ENCODE peak calls at places on chromosomes 5 and 9, in five cellular contexts. One of them, this sample, is unnamed.

GRCh38 chr9:134993996-134994720 is 76.4 kb upstream of the FCN1 start:
- DNase-seq in endothelial cell of umbilical vein: no peak
- DNase-seq in tibial nerve: no peak
- DNase-seq in spleen: peak
- DNase-seq in stomach: no peak
- DNase-seq in this sample: no peak

GRCh38 chr5:136686192-136686872 is 321.0 kb upstream of the TRPC7 start:
- DNase-seq in endothelial cell of umbilical vein: peak
- DNase-seq in spleen: no peak
- DNase-seq in stomach: no peak
- DNase-seq in tibial nerve: no peak
- DNase-seq in this sample: peak

GRCh38 chr5:77129386-77129785 is 42.3 kb upstream of the ZBED3 start:
- DNase-seq in tibial nerve: no peak
- DNase-seq in spleen: no peak
- DNase-seq in endothelial cell of umbilical vein: peak
- DNase-seq in stomach: no peak
- DNase-seq in this sample: peak

GRCh38 chr5:118705931-118706330 is 282.4 kb downstream of the DTWD2 start:
- DNase-seq in endothelial cell of umbilical vein: no peak
- DNase-seq in tibial nerve: no peak
- DNase-seq in spleen: no peak
- DNase-seq in stomach: no peak
- DNase-seq in this sample: no peak

GRCh38 chr9:19186240-19186639 is 44.3 kb upstream of the DENND4C start:
- DNase-seq in endothelial cell of umbilical vein: no peak
- DNase-seq in spleen: no peak
- DNase-seq in stomach: no peak
- DNase-seq in tibial nerve: no peak
- DNase-seq in this sample: no peak

GRCh38 chr9:89379508-89380115 is 61.3 kb downstream of the SECISBP2 start:
- DNase-seq in spleen: peak
- DNase-seq in stomach: no peak
- DNase-seq in endothelial cell of umbilical vein: no peak
- DNase-seq in tibial nerve: no peak
- DNase-seq in this sample: peak

GRCh38 chr5:172186114-172186695 is 1.8 kb downstream of the STK10 start:
- DNase-seq in stomach: no peak
- DNase-seq in tibial nerve: no peak
- DNase-seq in endothelial cell of umbilical vein: no peak
- DNase-seq in spleen: peak
- DNase-seq in this sample: no peak

GRCh38 chr9:5626727-5627634 is 1.9 kb upstream of the RIC1 start:
- DNase-seq in spleen: no peak
- DNase-seq in stomach: no peak
- DNase-seq in endothelial cell of umbilical vein: peak
- DNase-seq in tibial nerve: no peak
- DNase-seq in this sample: peak

GRCh38 chr9:85038824-85039540 is 369.5 kb downstream of the NTRK2 start:
- DNase-seq in tibial nerve: no peak
- DNase-seq in stomach: no peak
- DNase-seq in spleen: no peak
- DNase-seq in endothelial cell of umbilical vein: no peak
- DNase-seq in this sample: no peak

GRCh38 chr9:13221741-13222140 is 57.8 kb downstream of the MPDZ start:
- DNase-seq in endothelial cell of umbilical vein: no peak
- DNase-seq in tibial nerve: no peak
- DNase-seq in spleen: no peak
- DNase-seq in stomach: no peak
- DNase-seq in this sample: no peak

GRCh38 chr5:132012385-132013005 is 1.0 kb upstream of the ACSL6 start:
- DNase-seq in stomach: peak
- DNase-seq in tibial nerve: no peak
- DNase-seq in endothelial cell of umbilical vein: peak
- DNase-seq in spleen: peak
- DNase-seq in this sample: peak

GRCh38 chr5:134560698-134561097 is 35.2 kb downstream of the JADE2 start:
- DNase-seq in stomach: no peak
- DNase-seq in spleen: no peak
- DNase-seq in tibial nerve: no peak
- DNase-seq in endothelial cell of umbilical vein: no peak
- DNase-seq in this sample: no peak

GRCh38 chr5:68757813-68758212 is 336.0 kb upstream of the SLC30A5 start:
- DNase-seq in spleen: no peak
- DNase-seq in tibial nerve: no peak
- DNase-seq in stomach: no peak
- DNase-seq in endothelial cell of umbilical vein: no peak
- DNase-seq in this sample: no peak

GRCh38 chr5:147616401-147616800 is 106.5 kb upstream of the DPYSL3 start:
- DNase-seq in endothelial cell of umbilical vein: no peak
- DNase-seq in tibial nerve: no peak
- DNase-seq in stomach: no peak
- DNase-seq in spleen: no peak
- DNase-seq in this sample: no peak

GRCh38 chr9:18485691-18486090 is 11.7 kb downstream of the ADAMTSL1 start:
- DNase-seq in tibial nerve: no peak
- DNase-seq in stomach: no peak
- DNase-seq in spleen: no peak
- DNase-seq in endothelial cell of umbilical vein: no peak
- DNase-seq in this sample: no peak

GRCh38 chr9:121616356-121616755 is 35.1 kb upstream of the DAB2IP start:
- DNase-seq in spleen: no peak
- DNase-seq in endothelial cell of umbilical vein: no peak
- DNase-seq in stomach: no peak
- DNase-seq in tibial nerve: no peak
- DNase-seq in this sample: no peak

DNA sequence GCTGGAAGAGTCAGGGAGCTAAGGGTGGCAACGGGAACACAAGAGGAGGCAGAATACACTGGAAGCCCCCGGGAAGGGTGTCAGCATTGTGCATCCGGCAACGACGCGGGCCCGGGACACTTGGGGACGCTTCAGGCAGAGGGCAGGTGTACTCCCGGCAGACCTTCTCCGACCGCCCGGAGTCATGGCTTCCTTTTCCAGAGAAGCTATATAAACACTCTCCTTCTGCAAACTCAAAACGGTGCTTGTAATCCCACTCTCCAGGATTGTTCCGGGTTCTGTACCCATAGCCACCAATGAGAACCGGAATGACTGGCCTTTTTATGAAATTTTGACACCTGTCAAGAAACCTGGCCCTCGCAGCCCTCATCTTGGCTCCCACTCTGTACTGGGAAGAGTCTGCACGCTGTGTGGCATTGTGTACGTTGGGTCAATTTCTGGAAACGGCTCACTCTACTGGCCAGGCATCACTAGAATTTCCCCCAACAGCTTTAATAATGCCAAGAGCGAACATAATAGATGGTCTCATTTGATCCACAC is 462 bp upstream of the MCC start:
- DNase-seq in spleen: no peak
- DNase-seq in stomach: no peak
- DNase-seq in tibial nerve: no peak
- DNase-seq in endothelial cell of umbilical vein: no peak
- DNase-seq in this sample: no peak
- TF ChIP-seq POLR2A in spleen: no peak
- TF ChIP-seq POLR2A in stomach: no peak
- TF ChIP-seq POLR2A in tibial nerve: no peak
- TF ChIP-seq POLR2A in endothelial cell of umbilical vein: no peak
- TF ChIP-seq POLR2A in this sample: no peak

DNA sequence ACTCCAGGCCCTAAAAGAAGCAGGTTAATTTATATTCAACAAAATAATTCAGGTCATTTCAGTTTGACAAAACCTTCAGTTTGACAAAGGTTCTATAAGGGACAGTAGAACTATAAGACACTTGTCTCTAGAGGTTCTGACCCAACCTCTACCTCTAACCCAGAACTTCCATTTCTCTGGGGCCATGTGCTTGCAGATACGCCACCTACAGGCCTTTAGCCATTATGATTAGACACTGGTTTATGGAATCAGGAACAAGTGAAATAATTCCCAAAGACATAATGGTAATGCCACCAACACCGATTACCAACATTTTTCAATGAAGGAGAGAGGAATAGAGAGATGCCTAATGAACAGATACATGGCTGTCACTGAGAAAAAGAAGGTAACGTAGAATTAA is 733.9 kb downstream of the PRELID2 start:
- DNase-seq in tibial nerve: no peak
- DNase-seq in stomach: no peak
- DNase-seq in endothelial cell of umbilical vein: no peak
- DNase-seq in spleen: no peak
- DNase-seq in this sample: peak
- TF ChIP-seq CTCF in tibial nerve: no peak
- TF ChIP-seq CTCF in stomach: no peak
- TF ChIP-seq CTCF in endothelial cell of umbilical vein: no peak
- TF ChIP-seq CTCF in spleen: no peak
- TF ChIP-seq CTCF in this sample: peak

GRCh38 chr5:78586251-78586650 is 62.3 kb downstream of the LHFPL2 start:
- DNase-seq in endothelial cell of umbilical vein: peak
- DNase-seq in spleen: no peak
- DNase-seq in tibial nerve: no peak
- DNase-seq in stomach: no peak
- DNase-seq in this sample: peak
- TF ChIP-seq POLR2A in endothelial cell of umbilical vein: no peak
- TF ChIP-seq POLR2A in spleen: no peak
- TF ChIP-seq POLR2A in tibial nerve: no peak
- TF ChIP-seq POLR2A in stomach: no peak
- TF ChIP-seq POLR2A in this sample: no peak

GRCh38 chr5:138337685-138338410 is at the start of gene FAM53C:
- DNase-seq in stomach: peak
- DNase-seq in endothelial cell of umbilical vein: peak
- DNase-seq in tibial nerve: peak
- DNase-seq in spleen: peak
- DNase-seq in this sample: peak
- TF ChIP-seq CTCF in stomach: no peak
- TF ChIP-seq CTCF in endothelial cell of umbilical vein: no peak
- TF ChIP-seq CTCF in tibial nerve: no peak
- TF ChIP-seq CTCF in spleen: peak
- TF ChIP-seq CTCF in this sample: no peak

GRCh38 chr5:95823738-95824609 is 1.4 kb upstream of the GLRX start:
- DNase-seq in spleen: peak
- DNase-seq in stomach: peak
- DNase-seq in tibial nerve: peak
- DNase-seq in endothelial cell of umbilical vein: peak
- DNase-seq in this sample: peak

GRCh38 chr5:95822038-95822407 is 503 bp downstream of the GLRX start:
- DNase-seq in spleen: peak
- DNase-seq in tibial nerve: no peak
- DNase-seq in stomach: peak
- DNase-seq in endothelial cell of umbilical vein: peak
- DNase-seq in this sample: peak

GRCh38 chr5:95824747-95825146 is 2.2 kb upstream of the GLRX start:
- DNase-seq in spleen: no peak
- DNase-seq in tibial nerve: no peak
- DNase-seq in stomach: no peak
- DNase-seq in endothelial cell of umbilical vein: no peak
- DNase-seq in this sample: no peak

GRCh38 chr5:95822408-95823240 is at the start of gene GLRX:
- DNase-seq in stomach: peak
- DNase-seq in endothelial cell of umbilical vein: peak
- DNase-seq in spleen: peak
- DNase-seq in tibial nerve: peak
- DNase-seq in this sample: peak

DNA sequence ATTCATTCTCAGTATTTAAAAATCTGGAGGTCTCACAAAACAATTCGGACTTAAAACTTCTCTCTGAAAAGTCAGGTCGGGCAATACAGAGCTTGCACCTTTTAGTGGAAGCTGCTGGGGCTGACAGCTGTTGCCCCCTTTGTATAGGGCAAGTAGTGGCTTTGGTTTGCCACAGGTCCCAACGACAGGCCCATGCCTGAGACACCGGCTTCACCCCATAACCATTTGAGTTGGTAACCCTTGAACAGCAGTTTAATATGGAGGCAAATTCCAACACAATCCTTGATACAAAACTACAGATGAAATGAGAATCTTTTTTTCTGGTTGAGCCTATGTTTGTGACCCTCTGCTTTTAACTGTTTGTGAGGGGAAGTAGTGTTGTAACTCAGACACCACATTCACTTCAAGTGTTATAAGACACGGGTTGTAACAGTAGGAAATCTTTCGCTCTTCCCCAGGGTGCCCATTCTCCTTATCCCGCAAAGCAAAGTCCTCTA is 763 bp upstream of the GLRX start:
- DNase-seq in spleen: no peak
- DNase-seq in endothelial cell of umbilical vein: no peak
- DNase-seq in tibial nerve: no peak
- DNase-seq in stomach: no peak
- DNase-seq in this sample: peak
- TF ChIP-seq POLR2A in spleen: no peak
- TF ChIP-seq POLR2A in endothelial cell of umbilical vein: no peak
- TF ChIP-seq POLR2A in tibial nerve: no peak
- TF ChIP-seq POLR2A in stomach: no peak
- TF ChIP-seq POLR2A in this sample: no peak

GRCh38 chr9:113525831-113526230 is 62.3 kb downstream of the RGS3 start:
- DNase-seq in stomach: no peak
- DNase-seq in endothelial cell of umbilical vein: no peak
- DNase-seq in tibial nerve: no peak
- DNase-seq in spleen: peak
- DNase-seq in this sample: no peak

GRCh38 chr9:113528088-113528487 is 64.6 kb downstream of the RGS3 start:
- DNase-seq in tibial nerve: no peak
- DNase-seq in spleen: peak
- DNase-seq in endothelial cell of umbilical vein: no peak
- DNase-seq in stomach: peak
- DNase-seq in this sample: no peak

GRCh38 chr9:113526231-113526746 is 62.8 kb downstream of the RGS3 start:
- DNase-seq in spleen: peak
- DNase-seq in tibial nerve: no peak
- DNase-seq in stomach: no peak
- DNase-seq in endothelial cell of umbilical vein: no peak
- DNase-seq in this sample: no peak

GRCh38 chr9:113525208-113525607 is 61.7 kb downstream of the RGS3 start:
- DNase-seq in tibial nerve: no peak
- DNase-seq in stomach: no peak
- DNase-seq in endothelial cell of umbilical vein: no peak
- DNase-seq in spleen: peak
- DNase-seq in this sample: no peak

DNA sequence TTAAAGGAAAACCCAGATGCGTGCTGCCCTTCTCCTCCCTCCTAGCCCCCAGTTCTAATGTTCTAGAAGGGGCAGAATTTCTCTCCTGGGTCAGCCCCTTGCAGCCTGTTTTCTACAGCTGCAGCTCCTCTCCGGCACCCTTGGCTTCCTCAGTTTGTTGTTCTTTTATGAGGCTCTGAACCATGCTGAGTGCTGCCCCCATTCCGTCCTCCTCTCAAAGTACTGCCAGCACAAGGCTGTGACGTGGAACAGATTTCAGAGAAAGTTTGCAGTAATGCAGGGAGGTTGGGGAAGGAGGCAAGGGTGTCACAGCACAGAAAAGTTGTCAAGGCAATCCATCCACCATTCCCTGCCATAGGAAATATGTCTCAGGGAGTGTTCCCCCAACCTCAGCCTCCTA is 63.3 kb downstream of the RGS3 start:
- DNase-seq in tibial nerve: no peak
- DNase-seq in stomach: no peak
- DNase-seq in spleen: peak
- DNase-seq in endothelial cell of umbilical vein: no peak
- DNase-seq in this sample: no peak
- TF ChIP-seq CTCF in tibial nerve: no peak
- TF ChIP-seq CTCF in stomach: no peak
- TF ChIP-seq CTCF in spleen: no peak
- TF ChIP-seq CTCF in endothelial cell of umbilical vein: no peak
- TF ChIP-seq CTCF in this sample: no peak

This sample was measured in NB4.